ENCODE peak calls at places on chromosome 2, in eight cellular contexts. One of them, this sample, is unnamed.

GRCh38 chr2:43083710-43084698 is 142.4 kb downstream of the ZFP36L2 start:
- DNase-seq in AG09319: no peak
- DNase-seq in AG10803: peak
- DNase-seq in endothelial cell: no peak
- DNase-seq in astrocyte of the spinal cord: peak
- DNase-seq in mammary epithelial cell: peak
- DNase-seq in psoas muscle: peak
- DNase-seq in progenitor cell of endocrine pancreas: no peak
- DNase-seq in this sample: peak

GRCh38 chr2:64035067-64035942 is 16.1 kb upstream of the VPS54 start:
- DNase-seq in mammary epithelial cell: no peak
- DNase-seq in endothelial cell: no peak
- DNase-seq in AG09319: no peak
- DNase-seq in progenitor cell of endocrine pancreas: no peak
- DNase-seq in astrocyte of the spinal cord: peak
- DNase-seq in psoas muscle: no peak
- DNase-seq in AG10803: peak
- DNase-seq in this sample: peak

GRCh38 chr2:154992826-154993225 is 294.3 kb downstream of the KCNJ3 start:
- DNase-seq in progenitor cell of endocrine pancreas: no peak
- DNase-seq in endothelial cell: no peak
- DNase-seq in mammary epithelial cell: no peak
- DNase-seq in psoas muscle: no peak
- DNase-seq in AG09319: no peak
- DNase-seq in astrocyte of the spinal cord: no peak
- DNase-seq in AG10803: no peak
- DNase-seq in this sample: no peak

GRCh38 chr2:2286592-2286991 is 44.5 kb downstream of the MYT1L start:
- DNase-seq in mammary epithelial cell: no peak
- DNase-seq in AG09319: no peak
- DNase-seq in progenitor cell of endocrine pancreas: no peak
- DNase-seq in astrocyte of the spinal cord: no peak
- DNase-seq in endothelial cell: no peak
- DNase-seq in AG10803: no peak
- DNase-seq in psoas muscle: no peak
- DNase-seq in this sample: no peak

GRCh38 chr2:136242687-136243277 is 124.8 kb upstream of the CXCR4 start:
- DNase-seq in endothelial cell: no peak
- DNase-seq in progenitor cell of endocrine pancreas: no peak
- DNase-seq in AG09319: no peak
- DNase-seq in AG10803: no peak
- DNase-seq in astrocyte of the spinal cord: no peak
- DNase-seq in psoas muscle: no peak
- DNase-seq in mammary epithelial cell: no peak
- DNase-seq in this sample: no peak

GRCh38 chr2:46915281-46915810 is at the start of gene MCFD2:
- DNase-seq in AG09319: no peak
- DNase-seq in progenitor cell of endocrine pancreas: no peak
- DNase-seq in endothelial cell: no peak
- DNase-seq in AG10803: peak
- DNase-seq in mammary epithelial cell: peak
- DNase-seq in psoas muscle: peak
- DNase-seq in astrocyte of the spinal cord: no peak
- DNase-seq in this sample: no peak

GRCh38 chr2:85273732-85274731 is 53.8 kb downstream of the TGOLN2 start:
- DNase-seq in psoas muscle: peak
- DNase-seq in endothelial cell: no peak
- DNase-seq in mammary epithelial cell: peak
- DNase-seq in astrocyte of the spinal cord: peak
- DNase-seq in AG10803: peak
- DNase-seq in AG09319: peak
- DNase-seq in progenitor cell of endocrine pancreas: no peak
- DNase-seq in this sample: peak

GRCh38 chr2:123093199-123093598 is 931.9 kb upstream of the CNTNAP5 start:
- DNase-seq in psoas muscle: no peak
- DNase-seq in mammary epithelial cell: no peak
- DNase-seq in AG10803: no peak
- DNase-seq in astrocyte of the spinal cord: no peak
- DNase-seq in endothelial cell: no peak
- DNase-seq in AG09319: no peak
- DNase-seq in progenitor cell of endocrine pancreas: no peak
- DNase-seq in this sample: no peak

GRCh38 chr2:161625314-161625919 is 1.2 kb downstream of the SLC4A10 start:
- DNase-seq in mammary epithelial cell: no peak
- DNase-seq in psoas muscle: no peak
- DNase-seq in AG10803: no peak
- DNase-seq in progenitor cell of endocrine pancreas: no peak
- DNase-seq in astrocyte of the spinal cord: peak
- DNase-seq in endothelial cell: peak
- DNase-seq in AG09319: no peak
- DNase-seq in this sample: no peak

GRCh38 chr2:43024515-43024962 is 201.9 kb downstream of the ZFP36L2 start:
- DNase-seq in mammary epithelial cell: no peak
- DNase-seq in psoas muscle: peak
- DNase-seq in astrocyte of the spinal cord: peak
- DNase-seq in progenitor cell of endocrine pancreas: peak
- DNase-seq in AG09319: no peak
- DNase-seq in endothelial cell: peak
- DNase-seq in AG10803: peak
- DNase-seq in this sample: peak

GRCh38 chr2:231781798-231782726 is 980 bp upstream of the PDE6D start:
- DNase-seq in astrocyte of the spinal cord: peak
- DNase-seq in endothelial cell: peak
- DNase-seq in AG10803: peak
- DNase-seq in progenitor cell of endocrine pancreas: no peak
- DNase-seq in mammary epithelial cell: peak
- DNase-seq in psoas muscle: no peak
- DNase-seq in AG09319: no peak
- DNase-seq in this sample: peak

GRCh38 chr2:205682239-205683021 is at the start of gene NRP2:
- DNase-seq in progenitor cell of endocrine pancreas: peak
- DNase-seq in AG10803: peak
- DNase-seq in endothelial cell: peak
- DNase-seq in psoas muscle: peak
- DNase-seq in mammary epithelial cell: peak
- DNase-seq in astrocyte of the spinal cord: peak
- DNase-seq in AG09319: no peak
- DNase-seq in this sample: peak

GRCh38 chr2:73823916-73824523 is 4.7 kb upstream of the STAMBP start:
- DNase-seq in AG09319: peak
- DNase-seq in astrocyte of the spinal cord: peak
- DNase-seq in AG10803: peak
- DNase-seq in progenitor cell of endocrine pancreas: no peak
- DNase-seq in endothelial cell: peak
- DNase-seq in mammary epithelial cell: peak
- DNase-seq in psoas muscle: no peak
- DNase-seq in this sample: peak

GRCh38 chr2:57902578-57902977 is 144.0 kb upstream of the VRK2 start:
- DNase-seq in AG09319: no peak
- DNase-seq in progenitor cell of endocrine pancreas: no peak
- DNase-seq in AG10803: no peak
- DNase-seq in astrocyte of the spinal cord: no peak
- DNase-seq in psoas muscle: no peak
- DNase-seq in endothelial cell: no peak
- DNase-seq in mammary epithelial cell: no peak
- DNase-seq in this sample: no peak

GRCh38 chr2:120720176-120720575 is 15.5 kb upstream of the GLI2 start:
- DNase-seq in mammary epithelial cell: no peak
- DNase-seq in AG10803: no peak
- DNase-seq in endothelial cell: no peak
- DNase-seq in progenitor cell of endocrine pancreas: no peak
- DNase-seq in AG09319: no peak
- DNase-seq in psoas muscle: no peak
- DNase-seq in astrocyte of the spinal cord: no peak
- DNase-seq in this sample: no peak

GRCh38 chr2:100422320-100422719 is 4.9 kb upstream of the CHST10 start:
- DNase-seq in endothelial cell: peak
- DNase-seq in AG09319: no peak
- DNase-seq in astrocyte of the spinal cord: peak
- DNase-seq in AG10803: peak
- DNase-seq in mammary epithelial cell: peak
- DNase-seq in psoas muscle: no peak
- DNase-seq in progenitor cell of endocrine pancreas: no peak
- DNase-seq in this sample: peak

DNA sequence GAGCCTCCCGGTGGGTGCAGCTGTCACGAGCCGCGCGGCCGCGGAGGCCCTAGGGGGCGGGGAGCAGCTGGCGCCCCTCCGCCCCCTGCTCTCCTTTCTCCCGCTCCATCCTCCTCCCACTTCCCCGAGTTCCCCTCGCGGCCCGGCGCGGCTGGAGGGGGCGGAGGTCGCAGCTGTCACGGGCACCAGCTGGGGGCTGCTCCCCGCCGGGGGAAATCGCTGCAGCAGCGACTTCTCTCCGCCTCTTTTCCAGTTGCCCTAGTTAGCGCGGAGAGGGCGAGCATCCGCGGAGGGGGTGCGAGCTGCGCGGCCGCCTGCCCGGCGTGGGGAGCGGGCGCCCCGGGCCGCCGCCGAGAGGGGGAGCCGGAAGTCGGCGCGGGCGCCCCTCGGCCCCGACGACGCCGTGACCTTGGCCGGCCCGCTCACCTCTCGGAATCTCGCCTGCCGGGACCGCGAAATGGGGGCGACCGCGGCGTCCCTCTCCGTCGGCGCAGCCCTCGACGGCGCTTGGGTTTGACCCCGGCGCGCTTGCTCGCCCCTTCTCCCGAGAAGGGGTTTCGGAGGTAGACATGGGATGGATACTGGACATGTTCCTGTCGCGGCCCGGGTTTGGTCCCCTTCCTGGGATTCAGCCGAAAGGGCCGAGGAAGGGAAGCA is 700 bp downstream of the NCOA1 start:
- DNase-seq in psoas muscle: peak
- DNase-seq in mammary epithelial cell: peak
- DNase-seq in progenitor cell of endocrine pancreas: peak
- DNase-seq in AG10803: no peak
- DNase-seq in AG09319: no peak
- DNase-seq in endothelial cell: peak
- DNase-seq in astrocyte of the spinal cord: peak
- DNase-seq in this sample: no peak
- TF ChIP-seq CTCF in psoas muscle: no peak
- TF ChIP-seq CTCF in mammary epithelial cell: no peak
- TF ChIP-seq CTCF in progenitor cell of endocrine pancreas: no peak
- TF ChIP-seq CTCF in AG10803: no peak
- TF ChIP-seq CTCF in AG09319: no peak
- TF ChIP-seq CTCF in endothelial cell: no peak
- TF ChIP-seq CTCF in astrocyte of the spinal cord: no peak
- TF ChIP-seq CTCF in this sample: no peak

DNA sequence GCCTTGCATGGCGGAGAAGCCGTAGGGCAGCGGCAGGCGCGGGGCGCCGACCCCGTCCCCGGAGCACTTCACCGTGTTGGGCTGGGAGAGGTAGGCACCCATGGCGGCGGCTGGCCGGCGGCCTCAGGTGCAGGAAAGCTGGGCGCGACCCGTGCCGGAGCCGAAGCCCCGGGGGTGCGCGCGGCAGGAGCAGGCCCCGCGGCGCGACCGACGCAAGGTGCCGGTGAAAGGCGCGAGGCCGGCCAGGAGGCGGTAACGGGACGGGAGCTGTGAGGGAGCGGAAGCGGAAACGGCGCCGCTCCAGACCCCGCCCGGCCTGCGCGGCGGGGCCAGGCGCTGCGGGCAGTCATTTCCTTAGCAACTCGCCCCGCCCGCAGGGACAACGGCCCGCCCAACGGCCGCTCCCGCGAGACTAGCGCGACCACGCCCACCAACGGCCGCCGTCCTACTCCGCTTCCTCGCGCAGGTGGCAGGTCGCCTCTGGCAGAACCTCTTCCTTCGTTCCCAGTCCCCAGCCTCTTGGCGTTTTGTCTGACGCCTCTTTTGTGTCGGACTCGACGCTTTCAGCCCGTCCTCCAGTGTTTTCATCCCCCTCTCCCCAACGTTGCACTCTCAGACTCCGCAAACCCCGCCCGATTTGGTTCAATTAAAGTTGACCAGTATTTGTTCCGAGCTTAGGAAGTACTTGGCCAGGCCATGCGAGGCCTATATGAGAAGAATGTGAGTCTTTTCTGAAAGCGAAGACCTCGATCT is at the start of gene PPM1G:
- DNase-seq in mammary epithelial cell: peak
- DNase-seq in endothelial cell: peak
- DNase-seq in psoas muscle: peak
- DNase-seq in progenitor cell of endocrine pancreas: peak
- DNase-seq in AG09319: peak
- DNase-seq in AG10803: peak
- DNase-seq in astrocyte of the spinal cord: peak
- DNase-seq in this sample: peak
- TF ChIP-seq CTCF in mammary epithelial cell: no peak
- TF ChIP-seq CTCF in endothelial cell: no peak
- TF ChIP-seq CTCF in psoas muscle: no peak
- TF ChIP-seq CTCF in progenitor cell of endocrine pancreas: no peak
- TF ChIP-seq CTCF in AG09319: no peak
- TF ChIP-seq CTCF in AG10803: no peak
- TF ChIP-seq CTCF in astrocyte of the spinal cord: no peak
- TF ChIP-seq CTCF in this sample: no peak

GRCh38 chr2:173667415-173667814 is 297.8 kb downstream of the SP3 start:
- DNase-seq in mammary epithelial cell: peak
- DNase-seq in AG09319: no peak
- DNase-seq in progenitor cell of endocrine pancreas: no peak
- DNase-seq in AG10803: no peak
- DNase-seq in psoas muscle: no peak
- DNase-seq in endothelial cell: no peak
- DNase-seq in astrocyte of the spinal cord: no peak
- DNase-seq in this sample: no peak
- TF ChIP-seq CTCF in mammary epithelial cell: peak
- TF ChIP-seq CTCF in AG09319: no peak
- TF ChIP-seq CTCF in progenitor cell of endocrine pancreas: no peak
- TF ChIP-seq CTCF in AG10803: peak
- TF ChIP-seq CTCF in psoas muscle: peak
- TF ChIP-seq CTCF in endothelial cell: no peak
- TF ChIP-seq CTCF in astrocyte of the spinal cord: peak
- TF ChIP-seq CTCF in this sample: peak

DNA sequence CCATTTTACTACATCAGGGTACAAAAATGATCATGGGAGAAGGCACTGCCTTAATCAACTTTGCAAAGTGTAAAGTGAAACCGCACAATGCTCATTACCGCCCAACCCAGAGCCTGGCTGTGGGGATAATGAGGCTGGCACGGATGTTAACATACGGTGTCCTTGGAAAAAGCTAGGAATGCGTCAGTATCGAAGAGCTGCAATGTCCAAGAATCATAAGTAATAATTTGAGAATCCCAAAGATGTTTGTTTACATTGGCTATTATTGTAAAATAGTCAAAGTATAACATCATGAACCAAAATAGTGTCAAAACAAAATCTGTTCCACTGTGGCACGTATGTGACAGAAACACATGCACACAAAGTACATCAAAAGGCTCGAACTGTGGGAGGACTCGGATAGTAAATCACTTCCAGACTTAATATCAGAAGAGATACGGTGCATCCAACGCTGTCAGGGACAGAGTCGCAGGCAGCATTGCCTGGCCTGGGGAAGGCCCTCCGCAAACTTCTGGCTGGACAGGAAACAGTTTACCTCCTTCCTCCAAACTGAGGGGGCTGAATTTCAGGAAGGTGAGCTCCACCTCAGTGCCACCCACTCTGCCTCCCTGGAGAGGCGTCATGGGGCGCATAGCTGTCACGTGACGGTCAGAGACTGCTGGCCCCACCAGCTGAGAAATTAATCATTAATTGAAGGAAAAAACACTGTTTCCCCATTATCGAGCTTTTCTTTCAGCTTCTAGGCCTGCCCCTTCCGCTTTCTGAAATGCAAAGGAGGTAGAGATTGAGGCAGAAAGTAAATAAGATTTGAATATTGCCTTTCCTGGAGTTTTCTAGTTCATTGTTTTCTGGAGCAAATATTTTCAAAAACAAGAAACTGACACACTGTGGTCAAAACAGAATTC is 1.8 kb upstream of the ID2 start:
- DNase-seq in astrocyte of the spinal cord: peak
- DNase-seq in psoas muscle: no peak
- DNase-seq in progenitor cell of endocrine pancreas: no peak
- DNase-seq in AG10803: peak
- DNase-seq in AG09319: no peak
- DNase-seq in mammary epithelial cell: no peak
- DNase-seq in endothelial cell: peak
- DNase-seq in this sample: no peak
- TF ChIP-seq CTCF in astrocyte of the spinal cord: no peak
- TF ChIP-seq CTCF in psoas muscle: no peak
- TF ChIP-seq CTCF in progenitor cell of endocrine pancreas: no peak
- TF ChIP-seq CTCF in AG10803: no peak
- TF ChIP-seq CTCF in AG09319: no peak
- TF ChIP-seq CTCF in mammary epithelial cell: no peak
- TF ChIP-seq CTCF in endothelial cell: no peak
- TF ChIP-seq CTCF in this sample: no peak